ENCODE peak calls at places on chromosomes 11 and 22, in ten cellular contexts. R is upper lobe of right lung; N is GM20000; S is hepatic stellate cell; B is ELR; U is stimulated activated CD4-positive, alpha-beta T cell treated with anti-CD3 and anti-CD28 coated beads, Interleukin-1b, Interleukin-23, amount 100 ng/mL, for 1 hour; O is CD4-positive, alpha-beta memory T cell; T is stimulated activated CD8-positive, alpha-beta memory T cell treated with anti-CD3 and anti-CD28 coated beads, Interleukin-12 subunit alpha, Interleukin-12 subunit beta, amount 100 ng/mL, for 4 hours; P is NCI-H2171; Y is CD8-positive, alpha-beta memory T cell. E is an unnamed sample.

GRCh38 chr11:10139656-10140055 is 154.4 kb downstream of the SBF2 start:
- DNase-seq in O (no peak), T (no peak), P (no peak), S (peak; percentile 47), U (no peak), B (peak; percentile 62), R (no peak), Y (no peak), N (no peak), E (no peak)

GRCh38 chr11:22192642-22193347 is at the start of gene ANO5:
- DNase-seq in T (no peak), Y (no peak), B (no peak), S (peak; percentile 2), N (peak; percentile 52), O (peak; percentile 35), U (no peak), R (peak; percentile 85), P (peak; percentile 50), E (peak; percentile 54)

GRCh38 chr11:128926437-128927107 is 16.1 kb downstream of the TP53AIP1 start:
- DNase-seq in U (no peak), O (no peak), S (no peak), P (no peak), Y (no peak), N (no peak), B (no peak), R (no peak), T (no peak), E (no peak)

GRCh38 chr11:44846852-44847251 is 103.8 kb downstream of the TP53I11 start:
- DNase-seq in N (no peak), B (no peak), P (no peak), S (no peak), R (no peak), T (no peak), Y (no peak), O (no peak), U (no peak), E (no peak)

GRCh38 chr11:57214087-57214395 is 23.0 kb downstream of the APLNR start:
- DNase-seq in B (no peak), P (no peak), O (no peak), S (peak; percentile 16), T (no peak), N (no peak), U (no peak), Y (no peak), R (no peak), E (no peak)

GRCh38 chr11:72235351-72236057 is 8.5 kb downstream of the PHOX2A start:
- DNase-seq in O (no peak), N (peak; percentile 6), B (no peak), S (no peak), T (no peak), R (peak; percentile 47), Y (no peak), U (no peak), P (no peak), E (no peak)

GRCh38 chr11:117185739-117186430 is 7.3 kb downstream of the SIDT2 start:
- DNase-seq in B (no peak), S (no peak), Y (no peak), O (no peak), R (no peak), T (no peak), N (no peak), P (no peak), U (no peak), E (no peak)

GRCh38 chr11:98104249-98104648 is 916.5 kb upstream of the CNTN5 start:
- DNase-seq in O (no peak), S (no peak), N (no peak), B (no peak), R (no peak), Y (no peak), P (no peak), U (no peak), T (no peak), E (no peak)

GRCh38 chr11:58616594-58616993 is 5.9 kb upstream of the CNTF start:
- DNase-seq in O (no peak), B (peak; percentile 92), Y (no peak), U (no peak), N (no peak), T (no peak), P (no peak), R (no peak), S (no peak), E (no peak)

GRCh38 chr22:19103881-19104821 is 18.1 kb downstream of the DGCR2 start:
- DNase-seq in B (no peak), R (no peak), S (no peak), N (no peak), O (no peak), P (no peak), U (no peak), T (no peak), Y (no peak), E (peak; percentile 58)

GRCh38 chr11:34564406-34564805 is 50.8 kb upstream of the ELF5 start:
- DNase-seq in Y (no peak), U (no peak), P (no peak), N (no peak), O (no peak), T (no peak), R (no peak), S (peak; percentile 9), B (peak; percentile 52), E (no peak)

GRCh38 chr11:114551060-114551459 is 8.6 kb downstream of the NXPE1 start:
- DNase-seq in O (no peak), N (no peak), T (no peak), U (no peak), S (no peak), P (no peak), R (no peak), B (no peak), Y (no peak), E (no peak)

GRCh38 chr11:66981976-66982578 is 7.0 kb downstream of the C11orf86 start:
- DNase-seq in Y (no peak), N (no peak), P (peak; percentile 92), T (no peak), B (peak; percentile 94), S (peak; percentile 72), R (peak; percentile 78), U (no peak), O (no peak), E (peak; percentile 84)

GRCh38 chr22:24435323-24435645 is 7.9 kb downstream of the ADORA2A start:
- DNase-seq in R (no peak), P (no peak), U (no peak), N (no peak), T (no peak), S (no peak), O (no peak), B (no peak), Y (no peak), E (no peak)

GRCh38 chr11:65321076-65321475 is 6.4 kb downstream of the CDC42EP2 start:
- DNase-seq in U (no peak), P (no peak), R (no peak), N (no peak), O (no peak), Y (no peak), B (no peak), T (no peak), S (no peak), E (no peak)

GRCh38 chr22:44363214-44363979 is 50.6 kb upstream of the SHISAL1 start:
- DNase-seq in U (no peak), S (peak; percentile 91), B (peak; percentile 97), O (no peak), T (no peak), P (no peak), R (peak; percentile 89), Y (no peak), N (no peak), E (peak; percentile 61)

GRCh38 chr11:91513734-91514133 is 710.9 kb upstream of the FAT3 start:
- DNase-seq in N (no peak), U (no peak), P (no peak), S (no peak), O (no peak), R (no peak), B (no peak), T (no peak), Y (no peak), E (no peak)

GRCh38 chr11:92865352-92865751 is 104.1 kb upstream of the MTNR1B start:
- DNase-seq in N (no peak), R (no peak), Y (no peak), B (no peak), P (no peak), U (no peak), O (no peak), S (peak; percentile 35), T (no peak), E (no peak)

GRCh38 chr11:62791501-62792192 is at the start of gene TMEM223:
- DNase-seq in S (peak; percentile 91), U (peak; percentile 88), P (peak; percentile 73), R (peak; percentile 95), N (peak; percentile 92), Y (peak; percentile 88), O (peak; percentile 92), B (peak; percentile 87), T (peak; percentile 80), E (peak; percentile 82)

GRCh38 chr22:33357894-33358440 is 299.8 kb upstream of the SYN3 start:
- DNase-seq in N (no peak), O (no peak), B (no peak), U (no peak), T (no peak), S (no peak), Y (no peak), P (peak; percentile 58), R (no peak), E (peak; percentile 65)

GRCh38 chr11:121416909-121417567 is 35.1 kb upstream of the SORL1 start:
- DNase-seq in P (no peak), Y (peak; percentile 61), N (no peak), T (peak; percentile 10), B (peak; percentile 23), S (no peak), R (peak; percentile 87), U (no peak), O (peak; percentile 72), E (peak; percentile 90)

GRCh38 chr11:119418759-119419158 is 4.2 kb downstream of the THY1 start:
- DNase-seq in T (no peak), S (no peak), U (no peak), R (no peak), N (no peak), O (no peak), P (no peak), Y (no peak), B (no peak), E (no peak)

GRCh38 chr11:13043912-13044628 is 35.0 kb downstream of the RASSF10 start:
- DNase-seq in P (no peak), B (no peak), R (no peak), Y (no peak), N (no peak), T (no peak), S (no peak), O (no peak), U (no peak), E (no peak)

GRCh38 chr11:109707411-109707810 is 285.4 kb downstream of the C11orf87 start:
- DNase-seq in N (no peak), U (no peak), S (no peak), P (no peak), B (no peak), Y (no peak), T (no peak), R (no peak), O (no peak), E (no peak)

GRCh38 chr11:102187416-102188125 is 77.3 kb downstream of the YAP1 start:
- DNase-seq in T (no peak), B (no peak), U (no peak), O (no peak), P (no peak), Y (no peak), N (no peak), S (no peak), R (no peak), E (no peak)

GRCh38 chr11:84564180-84564866 is 1062.8 kb downstream of the DLG2 start:
- DNase-seq in T (no peak), Y (no peak), B (peak; percentile 55), R (no peak), S (peak; percentile 4), P (no peak), U (peak; percentile 0), N (peak; percentile 41), O (no peak), E (peak; percentile 25)

GRCh38 chr11:1755344-1756023 is 5.1 kb upstream of the IFITM10 start:
- DNase-seq in T (no peak), R (peak; percentile 76), P (no peak), S (no peak), N (no peak), O (no peak), B (no peak), U (no peak), Y (peak; percentile 37), E (no peak)

GRCh38 chr11:113894421-113894996 is 10.1 kb upstream of the HTR3B start:
- DNase-seq in U (no peak), O (no peak), R (no peak), Y (no peak), S (no peak), N (peak; percentile 40), B (no peak), T (no peak), P (no peak), E (peak; percentile 26)

E was measured in SJCRH30.